ENCODE peak calls at places on chromosomes 4 and X, in nine cellular contexts. L is GM23338; R is left ventricle myocardium inferior; U is mucosa of gallbladder; N is endodermal cell; O is NCI-H1417 treated with DMSO at 0.1 percent for 48 hours; Z is effector memory CD4-positive, alpha-beta T cell; H is NCI-H524 treated with DMSO at 0.1 percent for 48 hours; X is activated naive CD8-positive, alpha-beta T cell treated with anti-CD3 and anti-CD28 coated beads, Interleukin-2, amount 50 U/mL, for 24 hours. D is an unnamed sample.

GRCh38 chrX:77426811-77427210 is 20.4 kb upstream of the FGF16 start:
- DNase-seq in H (no peak), R (no peak), Z (no peak), N (no peak), O (no peak), X (no peak), U (no peak), L (no peak), D (no peak)

GRCh38 chr4:108008721-108009120 is 19.0 kb downstream of the HADH start:
- DNase-seq in R (no peak), U (no peak), N (no peak), H (no peak), X (no peak), L (no peak), Z (no peak), O (no peak), D (no peak)

GRCh38 chrX:67207912-67208311 is 335.9 kb upstream of the AR start:
- DNase-seq in R (no peak), N (no peak), U (no peak), H (no peak), O (no peak), Z (no peak), L (no peak), X (no peak), D (no peak)

GRCh38 chr4:101254776-101255175 is 92.5 kb downstream of the PPP3CA start:
- DNase-seq in H (no peak), R (no peak), N (no peak), Z (no peak), L (no peak), U (no peak), X (no peak), O (no peak), D (no peak)

GRCh38 chr4:163167333-163167626 is 590 bp upstream of the NAF1 start:
- DNase-seq in H (no peak), U (no peak), O (no peak), L (peak), R (no peak), Z (no peak), N (no peak), X (no peak), D (no peak)

GRCh38 chrX:793216-793770 is 162.7 kb downstream of the SHOX start:
- DNase-seq in N (peak), R (no peak), H (no peak), X (no peak), Z (no peak), U (no peak), L (peak), O (no peak), D (no peak)

GRCh38 chrX:129726307-129727111 is 12.3 kb upstream of the XPNPEP2 start:
- DNase-seq in X (peak), R (peak), H (no peak), L (peak), O (no peak), Z (no peak), N (peak), U (peak), D (no peak)

GRCh38 chr4:151489462-151490203 is 80.7 kb downstream of the FHIP1A start:
- DNase-seq in L (peak), Z (no peak), N (peak), O (peak), H (no peak), R (no peak), X (no peak), U (no peak), D (no peak)

GRCh38 chr4:105619193-105619931 is 66.9 kb downstream of the ARHGEF38 start:
- DNase-seq in U (peak), X (no peak), R (peak), L (no peak), H (no peak), O (no peak), N (no peak), Z (no peak), D (no peak)

GRCh38 chr4:168794881-168795280 is 215.2 kb downstream of the CBR4 start:
- DNase-seq in U (no peak), H (no peak), N (no peak), Z (no peak), O (no peak), L (no peak), R (no peak), X (no peak), D (no peak)

GRCh38 chr4:76585270-76585669 is 150.2 kb downstream of the SHROOM3 start:
- DNase-seq in R (no peak), O (no peak), L (peak), Z (no peak), X (no peak), H (no peak), U (no peak), N (no peak), D (no peak)

GRCh38 chrX:65480960-65481359 is 53.6 kb downstream of the LAS1L start:
- DNase-seq in R (no peak), L (peak), H (no peak), U (no peak), O (no peak), X (no peak), N (no peak), Z (no peak), D (no peak)

GRCh38 chr4:41670982-41671381 is 77.5 kb downstream of the PHOX2B start:
- DNase-seq in U (no peak), N (no peak), H (no peak), X (no peak), O (no peak), Z (no peak), L (no peak), R (no peak), D (no peak)

GRCh38 chrX:153836921-153837320 is 6.6 kb upstream of the PDZD4 start:
- DNase-seq in Z (no peak), X (no peak), R (no peak), H (no peak), U (no peak), O (no peak), L (no peak), N (no peak), D (no peak)

GRCh38 chr4:176563591-176563990 is 229.1 kb downstream of the VEGFC start:
- DNase-seq in R (no peak), O (no peak), H (no peak), N (no peak), Z (no peak), L (no peak), U (no peak), X (no peak), D (no peak)

GRCh38 chr4:18020145-18020670 is 1.3 kb downstream of the LCORL start:
- DNase-seq in H (no peak), O (no peak), L (peak), X (peak), N (peak), Z (no peak), R (no peak), U (no peak), D (no peak)

GRCh38 chr4:6955261-6955911 is 45.8 kb downstream of the TBC1D14 start:
- DNase-seq in H (no peak), X (no peak), O (no peak), L (no peak), R (no peak), N (peak), U (no peak), Z (no peak), D (no peak)

GRCh38 chrX:155028192-155028591 is 1.5 kb downstream of the FUNDC2 start:
- DNase-seq in U (no peak), R (no peak), N (no peak), O (no peak), H (no peak), Z (no peak), L (no peak), X (no peak), D (no peak)

GRCh38 chrX:119375561-119375960 is 23.6 kb upstream of the SLC25A43 start:
- DNase-seq in X (no peak), N (no peak), R (no peak), H (no peak), L (no peak), O (no peak), U (no peak), Z (no peak), D (no peak)

GRCh38 chr4:26217961-26218676 is 102.7 kb upstream of the RBPJ start:
- DNase-seq in Z (no peak), U (no peak), H (no peak), L (no peak), X (no peak), N (peak), R (no peak), O (no peak), D (no peak)

GRCh38 chrX:114599305-114599704 is 15.4 kb downstream of the HTR2C start:
- DNase-seq in L (no peak), H (no peak), U (no peak), N (no peak), Z (no peak), O (no peak), X (no peak), R (no peak), D (no peak)

GRCh38 chr4:117957570-117957969 is 76.7 kb upstream of the NDST3 start:
- DNase-seq in L (no peak), H (no peak), N (no peak), R (no peak), O (no peak), U (no peak), X (no peak), Z (no peak), D (no peak)

GRCh38 chr4:88341227-88342192 is 37.1 kb upstream of the HERC6 start:
- DNase-seq in N (no peak), O (no peak), H (peak), L (no peak), U (peak), R (no peak), X (no peak), Z (no peak), D (no peak)

D was measured in T-helper 17 cell.